ENCODE peak calls at places on chromosomes 16 and 17, in four cellular contexts. V is IMR-90, H is GM12878, Z is K562. B is an unnamed sample.

GRCh38 chr16:11245988-11246387 is 10.0 kb downstream of the SOCS1 start:
- DNase-seq in V (no peak), H (no peak), Z (no peak), B (no peak)

GRCh38 chr16:54928421-54929089 is 2.1 kb upstream of the IRX5 start:
- DNase-seq in V (no peak), H (no peak), Z (peak), B (peak)

GRCh38 chr17:56833023-56833811 is 503 bp downstream of the C17orf67 start:
- DNase-seq in V (peak), H (peak), Z (peak), B (peak)

GRCh38 chr16:86508947-86509758 is 1.2 kb upstream of the FOXF1 start:
- DNase-seq in V (peak), H (no peak), Z (no peak), B (no peak)

GRCh38 chr17:48505788-48506187 is 25.0 kb downstream of the HOXB1 start:
- DNase-seq in V (peak), H (peak), Z (peak), B (peak)

GRCh38 chr17:1027044-1027443 is 30.1 kb downstream of the TIMM22 start:
- DNase-seq in V (no peak), H (no peak), Z (no peak), B (no peak)

GRCh38 chr17:8158267-8159031 is 4.3 kb downstream of the VAMP2 start:
- DNase-seq in V (peak), H (no peak), Z (peak), B (peak)

GRCh38 chr17:79220715-79221291 is 146.2 kb downstream of the ENGASE start:
- DNase-seq in V (no peak), H (no peak), Z (peak), B (no peak)

GRCh38 chr17:78581304-78581703 is 4.1 kb upstream of the DNAH17 start:
- DNase-seq in V (no peak), H (no peak), Z (no peak), B (no peak)

GRCh38 chr16:86663691-86664517 is 85.6 kb downstream of the FOXL1 start:
- DNase-seq in V (peak), H (no peak), Z (no peak), B (no peak)

GRCh38 chr16:83147244-83147643 is 520.5 kb downstream of the CDH13 start:
- DNase-seq in V (peak), H (no peak), Z (no peak), B (no peak)

GRCh38 chr16:70689970-70690905 is 4.4 kb upstream of the MTSS2 start:
- DNase-seq in V (no peak), H (no peak), Z (no peak), B (no peak)

GRCh38 chr17:416293-417206 is 63.9 kb upstream of the RPH3AL start:
- DNase-seq in V (no peak), H (peak), Z (no peak), B (no peak)

GRCh38 chr17:35630530-35631148 is 43.5 kb downstream of the AP2B1 start:
- DNase-seq in V (peak), H (no peak), Z (no peak), B (peak)

GRCh38 chr17:66420961-66421371 is 118.6 kb downstream of the PRKCA start:
- DNase-seq in V (peak), H (no peak), Z (no peak), B (peak)

GRCh38 chr16:57759541-57760356 is 24.2 kb downstream of the KATNB1 start:
- DNase-seq in V (no peak), H (no peak), Z (no peak), B (no peak)

GRCh38 chr17:36602924-36603384 is 1.6 kb downstream of the MRM1 start:
- DNase-seq in V (peak), H (peak), Z (peak), B (peak)

GRCh38 chr17:81018044-81018802 is 16.7 kb upstream of the BAIAP2 start:
- DNase-seq in V (peak), H (peak), Z (peak), B (no peak)

GRCh38 chr17:57956311-57957119 is 1.3 kb upstream of the CUEDC1 start:
- DNase-seq in V (no peak), H (peak), Z (no peak), B (no peak)

GRCh38 chr17:57957120-57957850 is 2.1 kb upstream of the CUEDC1 start:
- DNase-seq in V (no peak), H (no peak), Z (no peak), B (no peak)

GRCh38 chr17:57954421-57955182 is 610 bp downstream of the CUEDC1 start:
- DNase-seq in V (peak), H (no peak), Z (no peak), B (peak)

GRCh38 chr17:57953703-57954420 is 1.4 kb downstream of the CUEDC1 start:
- DNase-seq in V (no peak), H (no peak), Z (no peak), B (no peak)

GRCh38 chr17:57955183-57955952 is at the start of gene CUEDC1:
- DNase-seq in V (peak), H (no peak), Z (peak), B (peak)
- TF ChIP-seq RFX5 in V (no peak), H (no peak), Z (no peak), B (no peak)

DNA sequence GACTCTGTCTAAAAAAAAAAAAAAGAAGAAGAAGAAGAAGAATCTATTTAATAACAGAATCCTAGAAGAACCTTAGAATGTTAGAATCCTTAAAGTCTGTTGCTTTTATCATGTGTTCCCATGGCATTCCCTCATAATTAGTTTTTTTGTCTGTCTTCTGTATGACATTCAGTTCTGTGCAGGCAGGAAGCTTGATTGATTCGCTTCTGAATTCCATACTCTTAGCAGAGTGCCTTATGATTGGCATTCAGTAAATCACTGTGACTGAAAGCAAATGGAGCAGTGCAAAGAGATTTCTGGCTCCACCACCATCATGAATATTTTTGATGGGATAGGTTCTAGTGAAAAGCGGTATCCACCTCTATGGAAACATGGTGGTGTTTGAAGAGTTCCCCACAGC is 1065.9 kb upstream of the RBFOX1 start:
- DNase-seq in V (no peak), H (no peak), Z (no peak), B (no peak)
- TF ChIP-seq CEBPB in V (no peak), H (no peak), Z (no peak), B (no peak)

GRCh38 chr17:73474370-73474988 is 162.7 kb upstream of the CDC42EP4 start:
- DNase-seq in V (peak), H (no peak), Z (peak), B (peak)
- TF ChIP-seq ELK1 in V (no peak), H (no peak), Z (no peak), B (no peak)

DNA sequence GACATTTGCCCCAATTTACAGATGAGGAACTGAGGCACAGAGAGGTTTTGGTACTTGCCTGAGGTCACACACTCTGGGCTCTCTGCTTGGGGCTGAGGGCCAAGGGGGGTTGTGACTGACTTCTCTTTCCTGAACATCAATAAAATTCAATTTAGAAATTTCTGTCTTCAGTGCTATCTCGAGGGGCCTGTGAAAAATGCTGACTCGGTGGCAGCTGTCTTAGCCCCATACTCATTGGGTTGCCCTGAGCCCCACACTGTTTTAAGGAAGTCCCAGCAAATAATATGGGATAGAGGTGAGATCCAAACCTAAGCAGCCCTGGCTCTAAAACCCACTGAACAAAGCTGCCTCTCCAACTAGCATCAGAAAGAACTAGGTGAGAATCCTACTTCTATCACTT is 7.0 kb upstream of the BRCA1 start:
- DNase-seq in V (no peak), H (no peak), Z (no peak), B (no peak)
- TF ChIP-seq RFX5 in V (no peak), H (no peak), Z (no peak), B (no peak)

DNA sequence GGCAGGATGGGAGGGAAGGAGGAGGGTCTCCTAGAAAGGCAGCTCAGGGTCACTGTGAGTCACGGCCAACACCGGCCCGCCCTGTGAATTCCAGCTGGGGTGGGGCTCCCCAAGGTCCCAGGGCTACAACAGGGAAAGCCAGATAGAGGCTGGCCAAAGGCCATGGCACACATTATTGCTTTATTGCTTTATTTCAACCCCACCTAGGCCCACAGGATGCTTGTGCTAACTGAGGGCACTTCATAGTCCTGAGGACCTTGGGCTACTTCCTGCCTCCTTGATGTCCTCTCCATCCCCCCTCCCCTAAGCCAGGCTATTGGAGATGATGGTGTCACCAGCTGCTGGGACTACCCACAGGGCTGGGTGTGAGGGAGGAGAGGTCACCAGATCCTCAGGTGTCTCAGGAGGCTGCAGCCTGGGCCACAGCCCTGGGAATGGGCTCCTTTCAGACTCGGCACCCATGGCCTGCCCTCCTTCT is 26.1 kb downstream of the LRRC75A start:
- DNase-seq in V (no peak), H (no peak), Z (no peak), B (no peak)
- TF ChIP-seq CEBPB in V (no peak), H (no peak), Z (no peak), B (no peak)

GRCh38 chr16:88368994-88369393 is 13.8 kb upstream of the ZNF469 start:
- DNase-seq in V (no peak), H (no peak), Z (no peak), B (no peak)

GRCh38 chr16:88369447-88370008 is 13.2 kb upstream of the ZNF469 start:
- DNase-seq in V (no peak), H (no peak), Z (no peak), B (no peak)

GRCh38 chr16:88366704-88367047 is 16.1 kb upstream of the ZNF469 start:
- DNase-seq in V (no peak), H (no peak), Z (no peak), B (no peak)

GRCh38 chr16:88367560-88367959 is 15.2 kb upstream of the ZNF469 start:
- DNase-seq in V (no peak), H (no peak), Z (no peak), B (no peak)

GRCh38 chr16:88368036-88368435 is 14.7 kb upstream of the ZNF469 start:
- DNase-seq in V (no peak), H (no peak), Z (no peak), B (no peak)
- TF ChIP-seq ELK1 in V (no peak), H (no peak), Z (no peak), B (no peak)

DNA sequence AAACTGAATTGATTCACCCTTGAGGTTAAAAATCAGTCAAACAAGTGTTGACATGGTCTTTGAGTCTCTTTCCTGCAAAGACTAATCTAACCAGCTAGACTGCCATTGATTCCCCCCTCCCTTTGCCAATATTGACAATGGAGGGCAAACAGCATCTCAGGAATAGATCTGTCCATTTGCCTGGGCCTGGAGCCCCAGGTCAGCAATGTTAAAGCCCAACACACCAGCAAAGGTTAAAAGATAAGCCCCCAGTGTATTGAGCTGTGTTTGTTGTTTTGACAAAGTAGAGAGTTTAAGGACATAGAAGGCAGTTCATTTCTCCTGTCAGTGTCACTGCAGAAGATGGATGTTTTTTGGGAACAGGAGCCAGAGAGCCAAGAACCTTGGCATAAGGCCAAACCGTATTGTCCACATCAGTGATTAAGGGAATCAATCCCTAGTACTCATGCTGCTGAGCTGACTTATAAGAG is 117.0 kb upstream of the COX10 start:
- DNase-seq in V (no peak), H (no peak), Z (no peak), B (no peak)
- TF ChIP-seq RFX5 in V (no peak), H (no peak), Z (no peak), B (no peak)

GRCh38 chr16:74565378-74565777 is 41.5 kb downstream of the GLG1 start:
- DNase-seq in V (no peak), H (no peak), Z (peak), B (no peak)

GRCh38 chr16:74561626-74562025 is 45.3 kb downstream of the GLG1 start:
- DNase-seq in V (peak), H (no peak), Z (no peak), B (no peak)

GRCh38 chr16:74562117-74562516 is 44.8 kb downstream of the GLG1 start:
- DNase-seq in V (no peak), H (no peak), Z (no peak), B (no peak)

GRCh38 chr16:74564451-74564984 is 42.4 kb downstream of the GLG1 start:
- DNase-seq in V (no peak), H (no peak), Z (no peak), B (no peak)

DNA sequence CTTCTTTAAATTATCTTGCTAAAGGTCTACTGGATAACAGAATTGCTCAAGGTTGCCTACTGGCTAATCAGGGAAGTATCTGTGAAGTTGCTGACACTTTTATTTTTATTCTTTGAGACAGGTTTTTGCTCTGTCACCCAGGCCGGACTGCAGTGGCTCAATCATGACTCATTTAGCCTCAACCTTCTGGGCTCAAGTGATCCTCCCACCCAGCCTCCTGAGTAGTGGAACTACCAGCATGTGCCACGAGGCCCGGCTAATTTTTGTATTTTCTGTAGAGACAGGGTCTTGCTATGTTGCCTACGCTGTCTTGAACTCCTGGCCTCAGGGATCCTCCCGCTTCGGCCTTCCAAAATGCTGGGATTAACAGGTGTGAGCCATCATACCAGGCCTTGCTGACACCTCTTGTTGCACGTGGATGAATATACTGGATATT is 43.1 kb downstream of the GLG1 start:
- DNase-seq in V (peak), H (no peak), Z (peak), B (no peak)
- TF ChIP-seq CEBPB in V (no peak), H (no peak), Z (peak), B (no peak)

B was measured in A549.